ENCODE peak calls at places on chromosomes 11 and 22, in four cellular contexts. T, L, Y and U are unnamed samples.

GRCh38 chr22:46433318-46433717 is 97.8 kb downstream of the TRMU start:
- DNase-seq in T (no peak), L (peak), Y (no peak), U (no peak)

GRCh38 chr11:614091-614582 is 1.6 kb downstream of the IRF7 start:
- DNase-seq in T (no peak), L (no peak), Y (no peak), U (no peak)

GRCh38 chr11:13008625-13009475 is at the start of gene RASSF10:
- DNase-seq in T (no peak), L (peak), Y (no peak), U (peak)

GRCh38 chr11:87224486-87224885 is 186.8 kb downstream of the TMEM135 start:
- DNase-seq in T (no peak), L (no peak), Y (no peak), U (no peak)

GRCh38 chr11:45106440-45106839 is 40.0 kb upstream of the PRDM11 start:
- DNase-seq in T (no peak), L (no peak), Y (no peak), U (no peak)

GRCh38 chr11:86043765-86044534 is 24.9 kb downstream of the PICALM start:
- DNase-seq in T (no peak), L (no peak), Y (no peak), U (no peak)

GRCh38 chr11:77069336-77069968 is 2.7 kb downstream of the CAPN5 start:
- DNase-seq in T (no peak), L (no peak), Y (no peak), U (no peak)

GRCh38 chr11:59173964-59174663 is 2.2 kb downstream of the DTX4 start:
- DNase-seq in T (peak), L (peak), Y (no peak), U (no peak)

GRCh38 chr11:45042560-45042959 is 91.9 kb upstream of the TP53I11 start:
- DNase-seq in T (no peak), L (no peak), Y (no peak), U (no peak)

GRCh38 chr11:12184696-12185095 is 74.3 kb downstream of the MICAL2 start:
- DNase-seq in T (no peak), L (no peak), Y (no peak), U (no peak)

GRCh38 chr22:19105867-19106802 is 16.1 kb downstream of the DGCR2 start:
- DNase-seq in T (no peak), L (peak), Y (peak), U (peak)

GRCh38 chr11:61083601-61084147 is 18.6 kb upstream of the CD5 start:
- DNase-seq in T (no peak), L (no peak), Y (no peak), U (no peak)

GRCh38 chr22:49825944-49826602 is 1.6 kb downstream of the BRD1 start:
- DNase-seq in T (peak), L (no peak), Y (no peak), U (no peak)

GRCh38 chr11:20021771-20022362 is 138.4 kb downstream of the DBX1 start:
- DNase-seq in T (peak), L (peak), Y (no peak), U (no peak)

GRCh38 chr11:38300570-38300969 is 1702.5 kb upstream of the RAG2 start:
- DNase-seq in T (no peak), L (no peak), Y (no peak), U (no peak)

GRCh38 chr11:134124660-134125451 is 56.0 kb downstream of the JAM3 start:
- DNase-seq in T (no peak), L (peak), Y (no peak), U (no peak)

GRCh38 chr11:97367406-97368083 is 977.7 kb downstream of the JRKL start:
- DNase-seq in T (no peak), L (no peak), Y (no peak), U (no peak)

GRCh38 chr11:42066113-42066512 is 606.7 kb upstream of the LRRC4C start:
- DNase-seq in T (no peak), L (peak), Y (no peak), U (no peak)

GRCh38 chr22:18997306-18997924 is 61.3 kb upstream of the PRODH start:
- DNase-seq in T (no peak), L (no peak), Y (no peak), U (no peak)

GRCh38 chr22:49291169-49291568 is 536.5 kb downstream of the BRD1 start:
- DNase-seq in T (no peak), L (no peak), Y (no peak), U (no peak)

GRCh38 chr11:105911454-105911853 is 110.6 kb downstream of the MSANTD4 start:
- DNase-seq in T (no peak), L (no peak), Y (no peak), U (no peak)

GRCh38 chr11:44556735-44557409 is 8.6 kb upstream of the CD82 start:
- DNase-seq in T (peak), L (peak), Y (no peak), U (no peak)

GRCh38 chr11:123438191-123438627 is 8.1 kb downstream of the GRAMD1B start:
- DNase-seq in T (no peak), L (peak), Y (no peak), U (no peak)

GRCh38 chr11:44250421-44250820 is 59.5 kb downstream of the ALX4 start:
- DNase-seq in T (no peak), L (no peak), Y (no peak), U (no peak)

GRCh38 chr11:38814670-38815069 is 2216.6 kb upstream of the RAG2 start:
- DNase-seq in T (no peak), L (no peak), Y (no peak), U (no peak)

GRCh38 chr11:9091044-9091936 is at the start of gene SCUBE2:
- DNase-seq in T (no peak), L (no peak), Y (peak), U (no peak)

GRCh38 chr11:35139883-35140282 is 912 bp downstream of the CD44 start:
- DNase-seq in T (no peak), L (no peak), Y (no peak), U (no peak)

GRCh38 chr22:46360891-46361290 is 25.4 kb downstream of the TRMU start:
- DNase-seq in T (no peak), L (no peak), Y (no peak), U (no peak)

GRCh38 chr11:129298990-129299389 is 76.7 kb upstream of the BARX2 start:
- DNase-seq in T (no peak), L (no peak), Y (no peak), U (no peak)

GRCh38 chr22:48951836-48952235 is 875.8 kb downstream of the BRD1 start:
- DNase-seq in T (no peak), L (no peak), Y (no peak), U (no peak)

GRCh38 chr11:134818531-134818930 is 406.5 kb upstream of the B3GAT1 start:
- DNase-seq in T (no peak), L (no peak), Y (no peak), U (no peak)

GRCh38 chr11:69941546-69942332 is 122.5 kb upstream of the FGF3 start:
- DNase-seq in T (no peak), L (peak), Y (no peak), U (no peak)

DNA sequence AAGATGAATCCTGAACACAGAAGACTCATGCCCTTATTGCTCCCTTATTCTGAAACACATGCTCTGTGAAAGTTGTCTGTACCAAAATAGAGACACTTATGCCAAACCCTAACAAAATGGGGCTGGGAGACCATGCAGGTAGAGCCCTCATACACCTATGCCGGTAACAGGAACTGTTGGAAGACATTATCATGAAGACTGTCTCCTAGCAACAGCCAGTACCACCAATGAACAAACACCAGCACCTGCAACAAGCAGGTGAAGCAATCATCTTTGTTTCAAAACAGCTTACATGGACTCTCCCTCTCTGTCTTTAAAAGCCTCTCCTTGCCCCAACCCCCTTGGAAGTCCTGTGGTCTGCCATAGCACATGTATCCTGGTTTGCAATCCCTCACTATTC is 17.2 kb downstream of the SLC5A4 start:
- DNase-seq in T (no peak), L (no peak), Y (no peak), U (no peak)
- TF ChIP-seq ELF4 in T (no peak), L (no peak), Y (no peak), U (no peak)

GRCh38 chr22:25193548-25193947 is 6.1 kb upstream of the CRYBB3 start:
- DNase-seq in T (no peak), L (peak), Y (peak), U (no peak)
- TF ChIP-seq ELF4 in T (no peak), L (no peak), Y (no peak), U (no peak)

GRCh38 chr11:78082146-78082545 is 2.5 kb upstream of the NDUFC2 start:
- DNase-seq in T (no peak), L (no peak), Y (no peak), U (no peak)
- TF ChIP-seq ELF4 in T (no peak), L (no peak), Y (peak), U (no peak)

GRCh38 chr22:24426436-24426835 is 963 bp upstream of the ADORA2A start:
- DNase-seq in T (no peak), L (no peak), Y (no peak), U (no peak)

GRCh38 chr22:24422078-24422665 is 5.2 kb upstream of the ADORA2A start:
- DNase-seq in T (no peak), L (no peak), Y (no peak), U (no peak)

GRCh38 chr22:24424901-24425775 is 2.3 kb upstream of the ADORA2A start:
- DNase-seq in T (no peak), L (no peak), Y (no peak), U (no peak)

GRCh38 chr22:24423519-24424000 is 3.8 kb upstream of the ADORA2A start:
- DNase-seq in T (no peak), L (peak), Y (peak), U (peak)

GRCh38 chr22:24424001-24424900 is 3.1 kb upstream of the ADORA2A start:
- DNase-seq in T (no peak), L (peak), Y (peak), U (peak)
- TF ChIP-seq ELF4 in T (no peak), L (no peak), Y (no peak), U (no peak)

DNA sequence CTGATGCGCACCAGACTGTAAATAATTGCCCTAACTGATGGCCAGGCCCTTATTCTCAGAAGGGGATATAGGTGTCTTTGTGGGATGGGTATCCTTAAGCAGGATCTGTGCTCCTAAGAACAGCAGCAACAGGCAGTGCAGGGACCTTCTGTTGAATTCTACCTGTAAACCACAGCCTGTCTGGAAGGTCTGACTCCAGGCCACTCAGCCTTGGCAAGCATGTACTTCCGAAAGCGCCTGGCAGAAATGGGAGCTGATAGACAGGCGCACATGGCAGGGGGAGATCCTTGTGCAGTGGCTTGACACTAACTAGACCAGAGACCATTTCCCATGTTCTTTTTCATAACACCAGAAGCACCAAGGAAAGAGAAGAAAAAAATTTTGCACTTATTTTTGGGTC is 59.0 kb downstream of the C22orf31 start:
- DNase-seq in T (no peak), L (no peak), Y (no peak), U (no peak)
- TF ChIP-seq ELF4 in T (no peak), L (no peak), Y (no peak), U (no peak)